ENCODE peak calls at places on chromosomes 7 and 10, in nine cellular contexts. A, G, B, F, M, O, H, D and E are unnamed samples. For H3K9me3, the result is how much of the 10 kb centered on the place peaks cover.

GRCh38 chr10:67259319-67259929 is 333.6 kb downstream of the LRRTM3 start:
- DNase-seq in A (no peak), G (no peak), B (no peak), F (no peak), M (no peak), O (no peak), H (peak), D (no peak), E (no peak)

GRCh38 chr7:78435355-78435754 is 636.8 kb downstream of the PHTF2 start:
- DNase-seq in A (no peak), G (no peak), B (no peak), F (no peak), M (no peak), O (no peak), H (no peak), D (no peak), E (no peak)

GRCh38 chr10:17368708-17369272 is 85.6 kb downstream of the ST8SIA6 start:
- DNase-seq in A (no peak), G (no peak), B (no peak), F (no peak), M (no peak), O (no peak), H (no peak), D (no peak), E (no peak)

GRCh38 chr10:33612551-33612950 is 278.1 kb upstream of the NRP1 start:
- DNase-seq in A (no peak), G (no peak), B (no peak), F (no peak), M (peak), O (peak), H (peak), D (no peak), E (no peak)

GRCh38 chr7:163298-163695 is 29.1 kb upstream of the FAM20C start:
- DNase-seq in A (no peak), G (no peak), B (no peak), F (no peak), M (no peak), O (no peak), H (no peak), D (no peak), E (no peak)

GRCh38 chr10:61869276-61869675 is 32.2 kb upstream of the ARID5B start:
- DNase-seq in A (no peak), G (no peak), B (no peak), F (no peak), M (no peak), O (no peak), H (no peak), D (no peak), E (no peak)

GRCh38 chr7:117262546-117262945 is 60.3 kb downstream of the WNT2 start:
- DNase-seq in A (no peak), G (no peak), B (no peak), F (no peak), M (no peak), O (peak), H (no peak), D (no peak), E (no peak)

GRCh38 chr7:1460757-1461639 is 1.7 kb upstream of the MICALL2 start:
- DNase-seq in A (peak), G (peak), B (peak), F (no peak), M (peak), O (peak), H (peak), D (no peak), E (no peak)

GRCh38 chr10:18221123-18221522 is 80.9 kb downstream of the CACNB2 start:
- DNase-seq in A (no peak), G (no peak), B (no peak), F (no peak), M (no peak), O (no peak), H (no peak), D (no peak), E (no peak)

GRCh38 chr7:2750054-2750453 is 62.1 kb downstream of the AMZ1 start:
- DNase-seq in A (no peak), G (no peak), B (no peak), F (no peak), M (no peak), O (no peak), H (no peak), D (no peak), E (no peak)

GRCh38 chr7:47142169-47142866 is 439.6 kb downstream of the TNS3 start:
- DNase-seq in A (no peak), G (no peak), B (no peak), F (no peak), M (no peak), O (no peak), H (no peak), D (no peak), E (no peak)

GRCh38 chr10:43854042-43854441 is 205.4 kb upstream of the ZNF32 start:
- DNase-seq in A (no peak), G (no peak), B (no peak), F (no peak), M (peak), O (peak), H (peak), D (no peak), E (no peak)

GRCh38 chr10:130901311-130902165 is 410.0 kb downstream of the TCERG1L start:
- DNase-seq in A (peak), G (peak), B (no peak), F (no peak), M (no peak), O (no peak), H (no peak), D (no peak), E (no peak)

GRCh38 chr10:3772349-3773222 is 12.4 kb downstream of the KLF6 start:
- DNase-seq in A (no peak), G (no peak), B (no peak), F (no peak), M (no peak), O (no peak), H (no peak), D (no peak), E (no peak)

GRCh38 chr10:110057461-110057860 is 49.7 kb downstream of the ADD3 start:
- DNase-seq in A (no peak), G (no peak), B (no peak), F (no peak), M (no peak), O (no peak), H (no peak), D (no peak), E (no peak)

GRCh38 chr7:30755384-30756154 is 3.6 kb downstream of the INMT start:
- DNase-seq in A (no peak), G (no peak), B (no peak), F (no peak), M (peak), O (peak), H (no peak), D (no peak), E (no peak)

GRCh38 chr10:83562381-83562780 is 576.9 kb upstream of the GHITM start:
- DNase-seq in A (no peak), G (no peak), B (no peak), F (no peak), M (no peak), O (no peak), H (no peak), D (no peak), E (no peak)

GRCh38 chr7:158240801-158241200 is 346.8 kb downstream of the PTPRN2 start:
- DNase-seq in A (no peak), G (peak), B (no peak), F (no peak), M (no peak), O (no peak), H (no peak), D (no peak), E (no peak)
- H3K9me3 ChIP-seq in A (under half), G (under half), B (under half), F (under half), M (under half), O (under half), H (under half), D (under half), E (under half)

GRCh38 chr7:22649686-22650085 is 77.3 kb upstream of the IL6 start:
- DNase-seq in A (no peak), G (no peak), B (no peak), F (no peak), M (no peak), O (no peak), H (no peak), D (no peak), E (no peak)

GRCh38 chr7:22651036-22651435 is 76.0 kb upstream of the IL6 start:
- DNase-seq in A (no peak), G (no peak), B (no peak), F (no peak), M (no peak), O (no peak), H (no peak), D (no peak), E (no peak)

GRCh38 chr7:22653981-22654380 is 73.0 kb upstream of the IL6 start:
- DNase-seq in A (no peak), G (no peak), B (no peak), F (no peak), M (no peak), O (no peak), H (no peak), D (no peak), E (no peak)

GRCh38 chr7:22654836-22655235 is 72.2 kb upstream of the IL6 start:
- DNase-seq in A (no peak), G (no peak), B (no peak), F (no peak), M (no peak), O (no peak), H (no peak), D (no peak), E (no peak)

DNA sequence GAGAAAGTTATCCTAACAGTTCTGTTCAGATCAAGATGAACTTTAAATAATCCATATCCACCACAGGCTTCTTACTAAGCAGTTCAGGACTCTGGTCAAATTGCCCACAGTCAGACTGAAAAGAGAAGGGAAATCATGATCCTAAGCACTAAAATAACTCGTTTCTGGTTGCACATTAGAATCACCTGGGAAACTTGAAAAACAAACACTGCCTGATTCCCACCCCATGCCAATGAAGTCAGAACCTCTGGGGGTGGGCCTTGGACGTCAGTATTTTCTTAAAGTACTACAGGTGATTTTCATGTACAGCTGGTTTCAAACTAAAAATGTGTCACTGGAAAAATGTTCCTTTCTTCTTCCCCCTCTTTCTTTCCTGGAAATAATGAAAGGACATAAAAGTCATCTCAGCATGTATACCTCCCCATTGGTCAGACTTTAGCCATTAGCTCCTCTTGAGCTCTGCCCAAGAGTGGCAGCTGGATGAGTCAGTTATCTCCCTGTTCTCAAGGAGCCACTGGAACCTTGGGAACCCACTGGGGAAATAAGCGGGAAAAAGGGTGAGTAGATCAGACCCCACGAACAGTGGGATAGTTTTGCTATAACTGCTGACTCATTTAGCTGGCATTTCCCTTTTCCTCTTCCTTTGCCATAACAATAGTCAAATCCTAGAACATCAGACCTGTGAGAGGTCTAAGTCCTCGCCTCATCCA is 75.3 kb upstream of the IL6 start:
- DNase-seq in A (no peak), G (no peak), B (no peak), F (no peak), M (peak), O (peak), H (no peak), D (no peak), E (no peak)
- H3K4me2 ChIP-seq in A (no peak), G (no peak), B (no peak), F (no peak), M (no peak), O (peak), H (no peak), D (no peak), E (no peak)

GRCh38 chr10:97020452-97021400 is 165.0 kb downstream of the SLIT1 start:
- DNase-seq in A (peak), G (no peak), B (no peak), F (peak), M (no peak), O (no peak), H (no peak), D (no peak), E (no peak)

GRCh38 chr10:97016728-97017473 is 168.9 kb downstream of the SLIT1 start:
- DNase-seq in A (no peak), G (no peak), B (no peak), F (no peak), M (no peak), O (peak), H (no peak), D (peak), E (peak)

GRCh38 chr10:97017474-97017903 is 168.3 kb downstream of the SLIT1 start:
- DNase-seq in A (peak), G (no peak), B (no peak), F (no peak), M (no peak), O (no peak), H (no peak), D (no peak), E (no peak)

GRCh38 chr10:97019213-97019844 is 166.4 kb downstream of the SLIT1 start:
- DNase-seq in A (no peak), G (no peak), B (no peak), F (no peak), M (no peak), O (no peak), H (no peak), D (no peak), E (no peak)

DNA sequence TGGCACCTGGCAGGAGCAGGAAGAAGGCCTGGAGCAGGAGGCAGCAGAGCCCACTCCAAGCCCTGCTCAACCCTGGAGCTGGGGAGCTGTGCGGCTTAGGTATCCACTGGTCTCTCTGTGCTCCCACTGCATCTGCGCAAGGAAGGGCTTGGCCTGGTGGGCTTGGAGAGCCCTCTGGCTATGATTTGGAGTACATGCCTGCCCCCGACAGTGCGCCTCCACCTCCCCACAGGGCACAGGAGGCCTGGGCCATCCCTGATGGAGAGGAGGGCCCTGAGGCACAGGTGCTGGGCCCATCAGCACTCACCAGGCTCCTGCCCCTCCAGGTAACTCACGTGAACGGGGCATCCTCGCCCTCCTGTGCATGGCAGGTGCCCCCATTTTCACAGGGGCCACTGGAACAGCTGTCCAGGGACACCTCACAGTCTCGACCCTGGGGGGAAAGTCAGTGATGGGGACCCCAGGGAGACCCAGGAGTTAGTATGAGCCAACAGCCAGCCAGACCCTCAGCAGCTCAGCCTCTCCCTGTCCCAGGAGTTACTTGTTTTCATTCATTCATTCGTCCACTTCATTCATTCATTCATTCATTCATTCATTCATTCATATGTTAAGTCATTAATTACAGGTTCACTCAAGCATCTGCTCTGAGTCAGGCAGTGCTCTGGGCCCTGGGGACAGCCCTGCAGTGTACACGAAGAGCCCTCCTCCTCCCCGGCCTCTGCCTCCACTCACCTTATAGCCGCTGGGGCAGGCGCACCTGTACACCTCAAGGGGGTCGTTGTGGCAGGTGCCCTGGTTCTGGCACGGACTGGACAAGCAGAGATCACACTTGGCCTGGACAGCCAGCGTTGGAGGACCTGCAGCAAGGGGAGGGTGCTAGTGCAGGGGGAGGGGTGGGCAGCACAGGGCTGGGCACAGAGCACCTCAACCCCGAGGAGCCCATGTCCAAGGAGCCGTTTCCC is 167.2 kb downstream of the SLIT1 start:
- DNase-seq in A (no peak), G (no peak), B (no peak), F (no peak), M (no peak), O (no peak), H (no peak), D (no peak), E (no peak)
- H3K9me3 ChIP-seq in A (under half), G (under half), B (under half), F (under half), M (under half), O (under half), H (under half), D (under half), E (under half)

GRCh38 chr10:96271017-96271815 is at the start of gene BLNK:
- DNase-seq in A (no peak), G (no peak), B (no peak), F (no peak), M (peak), O (no peak), H (peak), D (peak), E (no peak)
- H3K4me2 ChIP-seq in A (no peak), G (no peak), B (no peak), F (no peak), M (no peak), O (no peak), H (peak), D (peak), E (no peak)

GRCh38 chr7:150344299-150344698 is 2.9 kb upstream of the RARRES2 start:
- DNase-seq in A (no peak), G (no peak), B (no peak), F (no peak), M (no peak), O (no peak), H (no peak), D (no peak), E (no peak)
- H3K9me3 ChIP-seq in A (under half), G (under half), B (under half), F (under half), M (under half), O (under half), H (under half), D (under half), E (under half)

DNA sequence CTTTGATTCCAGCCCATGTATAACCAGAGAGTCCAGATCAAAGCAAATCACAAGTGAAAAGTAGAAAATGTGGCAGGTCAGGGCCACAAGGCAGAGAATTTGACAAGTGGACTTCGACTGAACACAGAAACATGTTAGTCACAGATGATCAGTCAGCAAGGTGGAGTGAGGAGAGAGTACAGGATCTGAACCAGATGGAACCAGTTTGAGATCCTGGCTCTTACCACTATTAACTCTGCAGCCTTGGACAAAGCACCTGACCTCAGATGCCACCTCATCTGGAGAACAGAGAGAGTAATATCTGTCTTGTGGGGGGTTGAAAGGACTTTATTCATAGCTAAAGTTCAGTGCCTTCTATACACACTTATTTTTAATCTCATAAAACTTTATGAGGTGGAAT is 4.4 kb downstream of the MRLN start:
- DNase-seq in A (no peak), G (no peak), B (no peak), F (no peak), M (no peak), O (no peak), H (peak), D (no peak), E (no peak)
- H3K4me2 ChIP-seq in A (no peak), G (no peak), B (no peak), F (no peak), M (no peak), O (no peak), H (no peak), D (no peak), E (no peak)

GRCh38 chr7:158259671-158260423 is 327.8 kb downstream of the PTPRN2 start:
- DNase-seq in A (no peak), G (no peak), B (no peak), F (no peak), M (no peak), O (no peak), H (no peak), D (no peak), E (no peak)

GRCh38 chr7:158259141-158259540 is 328.5 kb downstream of the PTPRN2 start:
- DNase-seq in A (no peak), G (no peak), B (no peak), F (no peak), M (no peak), O (no peak), H (no peak), D (no peak), E (no peak)

GRCh38 chr7:158262284-158263109 is 325.1 kb downstream of the PTPRN2 start:
- DNase-seq in A (no peak), G (no peak), B (no peak), F (no peak), M (no peak), O (no peak), H (no peak), D (no peak), E (no peak)

GRCh38 chr7:158261362-158262235 is 326.0 kb downstream of the PTPRN2 start:
- DNase-seq in A (no peak), G (no peak), B (no peak), F (no peak), M (no peak), O (no peak), H (no peak), D (no peak), E (no peak)

GRCh38 chr7:158260567-158261361 is 326.9 kb downstream of the PTPRN2 start:
- DNase-seq in A (no peak), G (no peak), B (no peak), F (no peak), M (no peak), O (no peak), H (no peak), D (no peak), E (no peak)
- H3K9me3 ChIP-seq in A (under half), G (under half), B (under half), F (under half), M (under half), O (under half), H (under half), D (under half), E (under half)

DNA sequence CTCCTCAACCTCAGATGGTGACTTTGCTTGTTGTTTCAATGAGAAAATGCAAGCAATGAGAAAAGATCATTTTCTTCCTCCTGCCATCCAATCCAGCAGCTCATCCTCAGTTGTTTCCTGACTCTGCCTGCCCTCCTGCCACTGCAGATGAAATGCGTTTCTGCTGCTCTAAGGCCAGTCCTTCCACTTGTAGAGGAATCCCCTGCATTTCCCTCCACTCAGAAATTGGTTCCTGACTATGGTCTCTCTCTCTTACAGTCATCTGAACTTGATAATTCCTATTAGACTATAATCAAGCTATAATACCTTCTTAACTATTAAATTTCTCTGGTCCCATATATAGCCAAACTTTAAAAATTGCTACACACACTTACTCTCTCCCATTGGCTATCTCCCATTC is 14.4 kb downstream of the ITGA8 start:
- DNase-seq in A (no peak), G (no peak), B (no peak), F (no peak), M (no peak), O (no peak), H (no peak), D (no peak), E (no peak)
- H3K4me2 ChIP-seq in A (no peak), G (no peak), B (no peak), F (no peak), M (no peak), O (no peak), H (no peak), D (no peak), E (no peak)